ENCODE peak calls at places on chromosomes 7 and 10, in nine cellular contexts. K, Y, R, Z, N, Q, W, C and E are unnamed samples.

GRCh38 chr10:111076191-111076681 is 593 bp upstream of the ADRA2A start:
- DNase-seq in Q (peak; percentile 44), W (peak; percentile 92), C (peak; percentile 91), Z (peak; percentile 21), K (peak; percentile 82), N (no peak), R (peak; percentile 9), Y (no peak), E (peak; percentile 25)

GRCh38 chr7:7816816-7817536 is 98.6 kb upstream of the RPA3 start:
- DNase-seq in R (no peak), Q (peak; percentile 53), W (no peak), Z (no peak), C (no peak), Y (no peak), K (no peak), N (no peak), E (no peak)

GRCh38 chr7:118525020-118525419 is 300.5 kb downstream of the ANKRD7 start:
- DNase-seq in C (no peak), N (no peak), Y (no peak), R (no peak), Z (no peak), K (no peak), Q (no peak), W (no peak), E (no peak)

GRCh38 chr10:118163227-118163626 is 116.5 kb upstream of the RAB11FIP2 start:
- DNase-seq in N (no peak), Z (peak; percentile 54), Q (peak; percentile 33), K (no peak), W (no peak), Y (no peak), R (no peak), C (no peak), E (no peak)

GRCh38 chr10:68594405-68594804 is 34.3 kb downstream of the TET1 start:
- DNase-seq in R (no peak), W (no peak), Y (no peak), K (peak; percentile 65), Z (no peak), C (no peak), N (no peak), Q (peak; percentile 95), E (peak; percentile 22)

GRCh38 chr10:111348049-111348448 is 271.2 kb downstream of the ADRA2A start:
- DNase-seq in C (no peak), K (no peak), R (no peak), Z (no peak), Q (no peak), Y (no peak), W (no peak), N (no peak), E (no peak)

GRCh38 chr7:19404912-19405329 is 259.7 kb upstream of the FERD3L start:
- DNase-seq in Z (peak; percentile 91), R (no peak), Q (peak; percentile 96), N (no peak), W (no peak), K (no peak), Y (peak; percentile 46), C (no peak), E (peak; percentile 83)

GRCh38 chr10:124648738-124649137 is 95.4 kb downstream of the FAM53B start:
- DNase-seq in Z (peak; percentile 71), Q (no peak), C (peak; percentile 90), N (no peak), Y (peak; percentile 69), W (no peak), R (no peak), K (peak; percentile 81), E (no peak)

GRCh38 chr7:151138541-151138910 is 29.0 kb downstream of the GBX1 start:
- DNase-seq in R (no peak), W (no peak), Q (no peak), N (no peak), K (peak; percentile 47), Z (no peak), Y (no peak), C (peak; percentile 67), E (no peak)

GRCh38 chr7:36545291-36545690 is 155.6 kb downstream of the ANLN start:
- DNase-seq in Q (no peak), W (no peak), C (no peak), N (no peak), Z (no peak), K (no peak), Y (no peak), R (no peak), E (no peak)

GRCh38 chr10:69100136-69100872 is 12.4 kb downstream of the SRGN start:
- DNase-seq in Q (no peak), C (no peak), R (no peak), Y (no peak), N (no peak), Z (no peak), K (no peak), W (peak; percentile 20), E (no peak)

GRCh38 chr10:89339860-89340259 is 12.1 kb downstream of the IFIT3 start:
- DNase-seq in Y (no peak), C (no peak), Z (no peak), K (no peak), N (no peak), Q (no peak), W (no peak), R (no peak), E (no peak)

GRCh38 chr7:1715671-1716074 is 45.6 kb downstream of the ELFN1 start:
- DNase-seq in C (peak; percentile 39), K (no peak), R (no peak), W (no peak), Y (no peak), Q (no peak), N (no peak), Z (no peak), E (no peak)

GRCh38 chr7:19939746-19940145 is 166.3 kb upstream of the TMEM196 start:
- DNase-seq in C (no peak), N (no peak), Q (peak; percentile 70), Z (peak; percentile 78), W (no peak), K (no peak), R (no peak), Y (no peak), E (peak; percentile 20)

GRCh38 chr7:145212050-145212449 is 376.2 kb upstream of the TPK1 start:
- DNase-seq in N (no peak), K (no peak), W (no peak), C (no peak), Y (no peak), Z (no peak), R (no peak), Q (no peak), E (no peak)

GRCh38 chr7:610141-610530 is 90.5 kb upstream of the PDGFA start:
- DNase-seq in Q (no peak), R (no peak), C (peak; percentile 52), N (no peak), Y (no peak), K (no peak), W (no peak), Z (no peak), E (no peak)

GRCh38 chr7:76397409-76398183 is 11.9 kb downstream of the SSC4D start:
- DNase-seq in Q (peak; percentile 78), C (peak; percentile 94), R (peak; percentile 56), Z (no peak), Y (peak; percentile 64), K (peak; percentile 89), W (peak; percentile 52), N (peak; percentile 69), E (peak; percentile 79)

GRCh38 chr10:5508161-5508604 is 8.8 kb upstream of the CALML5 start:
- DNase-seq in W (no peak), Q (no peak), Y (no peak), K (peak; percentile 34), R (no peak), Z (no peak), C (peak; percentile 58), N (no peak), E (no peak)

GRCh38 chr10:80529604-80530003 is 8.1 kb upstream of the SH2D4B start:
- DNase-seq in N (no peak), C (no peak), R (no peak), K (no peak), W (no peak), Y (no peak), Z (no peak), Q (no peak), E (no peak)

GRCh38 chr7:93374345-93374940 is 142.3 kb downstream of the VPS50 start:
- DNase-seq in Z (peak; percentile 11), N (no peak), W (no peak), K (no peak), C (no peak), Q (peak; percentile 59), Y (no peak), R (no peak), E (peak; percentile 44)

GRCh38 chr10:8403711-8404371 is 349.4 kb downstream of the GATA3 start:
- DNase-seq in Y (no peak), R (no peak), W (peak; percentile 23), Q (no peak), C (no peak), K (no peak), N (no peak), Z (no peak), E (no peak)

GRCh38 chr10:122487231-122487765 is 25.9 kb downstream of the HTRA1 start:
- DNase-seq in Y (no peak), K (no peak), Q (no peak), C (no peak), W (no peak), R (no peak), N (no peak), Z (no peak), E (no peak)

GRCh38 chr7:137120690-137121089 is 222.8 kb downstream of the PTN start:
- DNase-seq in N (no peak), Y (no peak), W (no peak), Q (peak; percentile 81), Z (peak; percentile 40), C (no peak), K (no peak), R (no peak), E (no peak)

GRCh38 chr7:30116771-30117170 is 18.0 kb upstream of the MTURN start:
- DNase-seq in N (no peak), R (no peak), Z (no peak), W (no peak), K (no peak), C (no peak), Y (no peak), Q (no peak), E (no peak)

GRCh38 chr7:87361320-87361719 is 15.9 kb downstream of the CROT start:
- DNase-seq in R (no peak), C (no peak), Y (no peak), K (no peak), W (no peak), N (no peak), Z (no peak), Q (no peak), E (no peak)

GRCh38 chr10:132274581-132274980 is 33.2 kb downstream of the STK32C start:
- DNase-seq in C (peak; percentile 66), Y (no peak), Q (no peak), N (no peak), W (no peak), K (no peak), R (no peak), Z (no peak), E (no peak)

GRCh38 chr10:77114181-77114821 is 523.3 kb downstream of the KCNMA1 start:
- DNase-seq in Y (no peak), W (no peak), R (no peak), K (no peak), Q (no peak), C (no peak), N (no peak), Z (no peak), E (no peak)

GRCh38 chr7:127390817-127391590 is 1.5 kb downstream of the ZNF800 start:
- DNase-seq in K (no peak), Z (no peak), C (no peak), Y (no peak), W (no peak), R (no peak), N (no peak), Q (no peak), E (peak; percentile 60)

GRCh38 chr10:80465839-80466590 is 11.9 kb downstream of the TSPAN14 start:
- DNase-seq in Y (no peak), K (no peak), Q (no peak), C (no peak), W (no peak), R (no peak), N (no peak), Z (no peak), E (no peak)